ENCODE peak calls at places on chromosomes 5 and 9, in nine cellular contexts. F, E, Q, P, C, O, V, D and S are unnamed samples.

GRCh38 chr5:55535199-55535905 is 588 bp upstream of the PLPP1 start:
- DNase-seq in F (no peak), E (no peak), Q (no peak), P (no peak), C (no peak), O (no peak), V (no peak), D (no peak), S (no peak)

GRCh38 chr5:176416123-176416924 is at the start of gene CLTB:
- DNase-seq in F (peak; percentile 97), E (peak; percentile 24), Q (no peak), P (peak; percentile 91), C (peak; percentile 34), O (peak; percentile 37), V (peak; percentile 96), D (peak; percentile 89), S (peak; percentile 34)

GRCh38 chr9:108761530-108762347 is 94.0 kb downstream of the ACTL7B start:
- DNase-seq in F (peak; percentile 76), E (peak; percentile 32), Q (peak; percentile 28), P (peak; percentile 64), C (no peak), O (no peak), V (peak; percentile 55), D (peak; percentile 43), S (no peak)

GRCh38 chr5:138705567-138705966 is 47.7 kb upstream of the CTNNA1 start:
- DNase-seq in F (no peak), E (no peak), Q (no peak), P (no peak), C (no peak), O (no peak), V (no peak), D (no peak), S (no peak)

GRCh38 chr9:121837113-121838010 is 185.9 kb downstream of the DAB2IP start:
- DNase-seq in F (no peak), E (no peak), Q (no peak), P (no peak), C (no peak), O (no peak), V (no peak), D (peak; percentile 67), S (no peak)

GRCh38 chr9:112119225-112120045 is 55.7 kb downstream of the SUSD1 start:
- DNase-seq in F (no peak), E (peak; percentile 40), Q (no peak), P (peak; percentile 94), C (no peak), O (no peak), V (peak; percentile 84), D (no peak), S (no peak)

GRCh38 chr5:178236685-178237084 is 4.1 kb upstream of the PHYKPL start:
- DNase-seq in F (no peak), E (no peak), Q (no peak), P (no peak), C (no peak), O (no peak), V (peak; percentile 73), D (no peak), S (no peak)

GRCh38 chr9:105233836-105234235 is 10.6 kb upstream of the SLC44A1 start:
- DNase-seq in F (no peak), E (peak; percentile 51), Q (no peak), P (no peak), C (peak; percentile 93), O (no peak), V (no peak), D (no peak), S (no peak)

GRCh38 chr9:27291292-27291691 is 5.7 kb downstream of the EQTN start:
- DNase-seq in F (no peak), E (no peak), Q (no peak), P (no peak), C (no peak), O (no peak), V (no peak), D (no peak), S (no peak)

GRCh38 chr9:86632537-86632936 is 278.3 kb upstream of the TUT7 start:
- DNase-seq in F (no peak), E (no peak), Q (no peak), P (no peak), C (no peak), O (no peak), V (no peak), D (no peak), S (no peak)

GRCh38 chr9:72292874-72293607 is 72.0 kb downstream of the ZFAND5 start:
- DNase-seq in F (no peak), E (peak; percentile 33), Q (peak; percentile 18), P (peak; percentile 77), C (peak; percentile 70), O (no peak), V (no peak), D (no peak), S (peak; percentile 98)

GRCh38 chr9:6109986-6110385 is 94.6 kb upstream of the RANBP6 start:
- DNase-seq in F (no peak), E (no peak), Q (no peak), P (no peak), C (no peak), O (no peak), V (no peak), D (no peak), S (no peak)

GRCh38 chr9:18539203-18539602 is 65.2 kb downstream of the ADAMTSL1 start:
- DNase-seq in F (no peak), E (no peak), Q (no peak), P (no peak), C (no peak), O (no peak), V (no peak), D (no peak), S (no peak)

GRCh38 chr5:38483788-38484398 is 72.6 kb downstream of the LIFR start:
- DNase-seq in F (no peak), E (no peak), Q (no peak), P (no peak), C (no peak), O (no peak), V (no peak), D (no peak), S (no peak)

GRCh38 chr5:75985077-75985476 is 98.1 kb upstream of the SV2C start:
- DNase-seq in F (peak; percentile 51), E (no peak), Q (no peak), P (no peak), C (no peak), O (no peak), V (no peak), D (no peak), S (no peak)

GRCh38 chr9:127360205-127360604 is 36.8 kb upstream of the SLC2A8 start:
- DNase-seq in F (no peak), E (no peak), Q (no peak), P (no peak), C (no peak), O (no peak), V (no peak), D (no peak), S (no peak)

GRCh38 chr5:156914371-156914737 is 48.7 kb downstream of the TIMD4 start:
- DNase-seq in F (no peak), E (no peak), Q (no peak), P (no peak), C (no peak), O (no peak), V (no peak), D (no peak), S (no peak)
- H3K4me3 ChIP-seq in F (no peak overlapping the region), E (no peak overlapping the region), Q (no peak overlapping the region), P (no peak overlapping the region), C (no peak overlapping the region), O (no peak overlapping the region), V (no peak overlapping the region), D (no peak overlapping the region), S (no peak overlapping the region)

DNA sequence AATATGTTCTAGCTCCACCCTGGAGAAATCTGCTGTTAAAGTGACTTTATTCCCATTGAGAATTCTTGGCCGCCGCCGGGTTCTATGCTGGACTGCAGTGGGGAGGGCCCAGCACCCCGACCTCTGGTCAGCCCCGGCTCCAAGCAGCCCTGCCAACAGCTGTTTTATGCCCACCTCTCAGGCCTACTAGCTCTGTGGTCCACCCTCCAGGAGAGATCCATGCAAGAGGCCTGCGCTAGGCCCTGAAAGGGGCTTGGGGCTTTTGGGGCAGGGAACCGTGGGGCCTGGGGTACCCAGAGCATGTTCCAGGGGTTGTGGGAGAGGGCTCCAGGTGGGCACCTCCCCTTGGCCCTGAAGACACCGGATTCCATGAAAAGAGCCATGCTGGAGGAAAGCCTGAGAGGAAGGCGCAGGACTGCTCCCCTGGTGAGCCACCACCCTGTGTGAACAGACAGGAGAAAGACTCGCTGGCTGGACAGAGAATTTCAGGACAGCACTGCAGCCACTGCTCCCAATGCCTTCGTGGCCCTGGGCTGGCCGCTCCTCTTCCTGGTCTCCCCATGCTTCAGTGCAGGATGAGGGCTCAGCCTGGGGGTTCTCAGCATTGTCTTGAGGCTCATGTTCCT is 44.6 kb upstream of the RUFY1 start:
- DNase-seq in F (no peak), E (no peak), Q (no peak), P (no peak), C (no peak), O (no peak), V (no peak), D (no peak), S (no peak)
- H3K4me3 ChIP-seq in F (no peak overlapping the region), E (no peak overlapping the region), Q (no peak overlapping the region), P (no peak overlapping the region), C (no peak overlapping the region), O (no peak overlapping the region), V (no peak overlapping the region), D (no peak overlapping the region), S (no peak overlapping the region)

DNA sequence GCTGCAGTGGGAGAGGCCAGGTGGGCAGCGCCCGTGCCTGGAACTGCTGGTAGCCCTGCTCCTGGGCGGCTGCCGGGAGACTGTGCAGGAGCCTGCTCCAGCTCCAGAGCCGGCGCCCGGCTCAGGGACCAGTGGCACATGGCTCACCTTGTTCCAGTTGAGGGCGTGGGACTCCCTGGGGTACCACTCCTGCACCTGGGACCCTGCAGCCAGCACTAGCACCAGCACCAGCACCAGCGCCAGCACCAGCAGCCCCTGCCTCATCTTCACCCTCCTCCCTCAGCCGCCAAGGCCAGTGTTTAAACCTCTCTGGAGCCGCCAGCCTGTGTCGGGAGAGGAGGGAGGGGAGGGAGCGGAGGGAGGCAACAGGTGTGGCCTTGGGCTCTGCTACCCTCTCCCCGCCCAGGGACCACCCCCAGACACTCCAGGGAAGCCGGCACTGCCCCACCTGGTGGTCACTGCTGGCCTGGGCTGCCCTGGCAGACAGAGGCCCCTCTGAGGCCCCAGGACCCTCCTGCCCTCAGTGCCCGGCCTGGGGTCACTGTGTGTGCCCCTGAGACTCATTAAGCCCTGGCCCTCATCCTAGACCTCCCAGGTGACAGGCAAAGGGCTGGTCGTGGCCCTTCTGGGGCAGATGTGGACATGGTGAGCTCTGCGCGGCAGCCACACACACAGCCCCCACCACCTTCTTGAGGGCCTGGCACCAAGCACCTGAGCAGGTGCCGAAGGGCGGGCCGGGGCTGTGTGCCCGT is at the start of gene LCN10:
- DNase-seq in F (peak; percentile 79), E (no peak), Q (no peak), P (no peak), C (no peak), O (no peak), V (peak; percentile 45), D (no peak), S (no peak)
- H3K4me3 ChIP-seq in F (no peak within 1 kb of the TSS), E (no peak within 1 kb of the TSS), Q (no peak within 1 kb of the TSS), P (no peak within 1 kb of the TSS), C (no peak within 1 kb of the TSS), O (peak within 1 kb of the TSS; percentile 33), V (peak within 1 kb of the TSS; percentile 14), D (no peak within 1 kb of the TSS), S (no peak within 1 kb of the TSS)

DNA sequence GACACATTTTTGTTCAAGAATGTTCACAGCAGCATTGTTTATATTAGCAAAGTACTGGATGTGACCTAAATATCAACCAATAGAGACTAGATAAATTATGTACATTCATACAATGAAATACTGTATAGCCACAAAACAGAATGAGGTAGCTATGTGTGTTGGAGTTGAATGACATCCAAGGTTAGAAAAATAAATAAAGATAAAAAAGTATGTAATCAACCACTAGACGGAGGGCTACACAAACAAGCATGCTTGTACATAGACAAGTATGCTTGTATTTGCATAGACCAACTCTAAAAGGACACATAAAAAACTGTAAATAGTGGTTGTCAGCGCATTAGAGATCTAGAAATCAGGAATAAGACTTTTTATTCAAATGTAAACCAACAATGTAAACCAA is 3.0 kb downstream of the FEM1C start:
- DNase-seq in F (no peak), E (no peak), Q (no peak), P (no peak), C (no peak), O (no peak), V (no peak), D (no peak), S (no peak)
- H3K4me3 ChIP-seq in F (peak overlapping the region; percentile 71), E (peak overlapping the region; percentile 66), Q (peak overlapping the region; percentile 85), P (no peak overlapping the region), C (peak overlapping the region; percentile 83), O (peak overlapping the region; percentile 81), V (peak overlapping the region; percentile 73), D (peak overlapping the region; percentile 85), S (peak overlapping the region; percentile 87)